ENCODE peak calls at places on chromosomes 3 and 15, in seven cellular contexts. Y is NCI-H1694 treated with DMSO at 0.1 percent for 48 hours, T is HEK293T, E is activated T-helper 1 cell treated with Interleukin-2 at 50 U/mL for 16 hours, H is OCI-LY7, V is HAP-1, Q is neural crest cell. U is an unnamed sample.

GRCh38 chr15:38551720-38552627 is 12.6 kb downstream of the RASGRP1 start:
- DNase-seq in Q (no peak), H (no peak), T (no peak), E (no peak), Y (no peak), V (no peak), U (no peak)

GRCh38 chr3:61688307-61688695 is 126.9 kb downstream of the PTPRG start:
- DNase-seq in Y (no peak), Q (peak; percentile 12), T (no peak), H (no peak), V (no peak), E (no peak), U (no peak)

GRCh38 chr3:120498947-120499346 is 48.2 kb upstream of the FSTL1 start:
- DNase-seq in V (no peak), Q (no peak), E (no peak), Y (no peak), H (no peak), T (peak; percentile 15), U (no peak)

GRCh38 chr3:95289295-95289694 is 1226.4 kb downstream of the NSUN3 start:
- DNase-seq in T (no peak), E (no peak), V (no peak), Y (no peak), H (no peak), Q (no peak), U (no peak)

GRCh38 chr3:34140606-34141005 is 342.2 kb downstream of the PDCD6IP start:
- DNase-seq in T (no peak), V (no peak), E (no peak), H (no peak), Y (no peak), Q (no peak), U (no peak)

GRCh38 chr3:5264896-5265770 is 77.6 kb downstream of the EDEM1 start:
- DNase-seq in H (no peak), Q (no peak), T (no peak), V (no peak), E (no peak), Y (no peak), U (no peak)

GRCh38 chr15:71679223-71680078 is 130.9 kb upstream of the NR2E3 start:
- DNase-seq in Q (no peak), V (no peak), Y (no peak), H (no peak), E (no peak), T (no peak), U (no peak)

GRCh38 chr3:178405456-178405970 is 130.7 kb upstream of the KCNMB2 start:
- DNase-seq in Y (peak; percentile 88), E (no peak), Q (no peak), V (no peak), H (no peak), T (no peak), U (no peak)